ENCODE peak calls at places on chromosome 7, in six cellular contexts. M is brain microvascular endothelial cell, C is adrenal gland, N is caudate nucleus, J is uterus, Z is left lung. I is an unnamed sample.
A peak's percentile ranks its signal among the peaks of the same experiment; 100 is the strongest.

GRCh38 chr7:8509601-8510000 is 76.2 kb downstream of the NXPH1 start:
- DNase-seq in Z (no peak), N (no peak), M (no peak), J (no peak), C (no peak), I (no peak)

GRCh38 chr7:98321301-98321700 is 39.8 kb downstream of the BRI3 start:
- DNase-seq in Z (no peak), N (no peak), J (no peak), M (peak; percentile 22), C (no peak), I (no peak)

GRCh38 chr7:129218514-129219036 is 6.3 kb upstream of the AHCYL2 start:
- DNase-seq in M (peak; percentile 79), C (peak; percentile 86), Z (peak; percentile 75), J (peak; percentile 78), N (peak; percentile 42), I (peak; percentile 72)

GRCh38 chr7:148905093-148905666 is 21.1 kb upstream of the EZH2 start:
- DNase-seq in M (no peak), N (no peak), Z (no peak), C (no peak), J (no peak), I (no peak)

GRCh38 chr7:114527589-114527988 is 113.0 kb downstream of the FOXP2 start:
- DNase-seq in N (no peak), J (no peak), C (no peak), M (no peak), Z (no peak), I (no peak)

GRCh38 chr7:129825005-129825553 is 127.7 kb downstream of the UBE2H start:
- DNase-seq in Z (peak; percentile 72), J (peak; percentile 61), C (peak; percentile 74), N (peak; percentile 42), M (no peak), I (peak; percentile 33)

GRCh38 chr7:40147371-40148246 is 12.8 kb downstream of the SUGCT start:
- DNase-seq in J (no peak), Z (no peak), M (peak; percentile 21), C (no peak), N (no peak), I (no peak)

GRCh38 chr7:142459557-142459963 is 201.7 kb upstream of the PRSS58 start:
- DNase-seq in N (no peak), C (no peak), J (no peak), M (peak; percentile 68), Z (no peak), I (no peak)

GRCh38 chr7:70072220-70072619 is 473.9 kb downstream of the AUTS2 start:
- DNase-seq in N (no peak), Z (no peak), M (no peak), J (no peak), C (peak; percentile 26), I (no peak)

GRCh38 chr7:11082552-11083213 is 109.0 kb downstream of the PHF14 start:
- DNase-seq in Z (no peak), J (no peak), N (no peak), M (no peak), C (no peak), I (no peak)

GRCh38 chr7:116298576-116298975 is 88.2 kb downstream of the TES start:
- DNase-seq in Z (no peak), C (no peak), M (no peak), N (no peak), J (no peak), I (no peak)

GRCh38 chr7:31458203-31458602 is 55.7 kb upstream of the ITPRID1 start:
- DNase-seq in N (no peak), J (no peak), M (no peak), Z (no peak), C (no peak), I (no peak)

GRCh38 chr7:28163955-28164354 is 16.6 kb downstream of the JAZF1 start:
- DNase-seq in C (no peak), Z (no peak), M (no peak), J (no peak), N (no peak), I (no peak)

GRCh38 chr7:43847496-43847895 is 21.8 kb downstream of the MRPS24 start:
- DNase-seq in M (no peak), Z (no peak), N (no peak), C (no peak), J (no peak), I (no peak)

GRCh38 chr7:115533785-115534184 is 496.8 kb downstream of the TFEC start:
- DNase-seq in J (no peak), Z (no peak), N (no peak), M (no peak), C (no peak), I (no peak)

GRCh38 chr7:158846304-158846703 is 10.1 kb upstream of the DYNC2I1 start:
- DNase-seq in C (no peak), J (no peak), N (no peak), Z (no peak), M (no peak), I (no peak)

GRCh38 chr7:2738110-2738509 is 50.1 kb downstream of the AMZ1 start:
- DNase-seq in M (no peak), C (peak; percentile 42), J (peak; percentile 63), N (no peak), Z (no peak), I (no peak)

GRCh38 chr7:17131060-17131345 is 167.4 kb upstream of the AHR start:
- DNase-seq in M (no peak), J (no peak), C (no peak), N (no peak), Z (no peak), I (no peak)

GRCh38 chr7:143361552-143362125 is 874 bp downstream of the FAM131B start:
- DNase-seq in Z (no peak), N (no peak), M (no peak), C (no peak), J (no peak), I (no peak)

GRCh38 chr7:129780257-129781127 is 169.0 kb downstream of the NRF1 start:
- DNase-seq in C (peak; percentile 88), N (no peak), Z (peak; percentile 87), M (no peak), J (no peak), I (no peak)

GRCh38 chr7:136103545-136104268 is 126.5 kb upstream of the MTPN start:
- DNase-seq in J (no peak), N (no peak), C (no peak), Z (no peak), M (no peak), I (no peak)

GRCh38 chr7:3943779-3944520 is 642.9 kb downstream of the SDK1 start:
- DNase-seq in Z (no peak), J (no peak), N (no peak), M (no peak), C (no peak), I (no peak)

GRCh38 chr7:3943265-3943664 is 642.2 kb downstream of the SDK1 start:
- DNase-seq in Z (no peak), C (no peak), J (no peak), M (no peak), N (no peak), I (no peak)

GRCh38 chr7:3937146-3937545 is 636.1 kb downstream of the SDK1 start:
- DNase-seq in C (no peak), J (no peak), M (no peak), N (no peak), Z (no peak), I (no peak)

GRCh38 chr7:3937564-3937963 is 636.5 kb downstream of the SDK1 start:
- DNase-seq in M (no peak), Z (no peak), C (no peak), N (no peak), J (no peak), I (no peak)

GRCh38 chr7:3942778-3943177 is 641.7 kb downstream of the SDK1 start:
- DNase-seq in Z (no peak), N (no peak), J (no peak), M (no peak), C (no peak), I (no peak)
- H3K27ac ChIP-seq in Z (peak overlapping the region; percentile 65), N (no peak overlapping the region), J (no peak overlapping the region), M (no peak overlapping the region), C (no peak overlapping the region), I (no peak overlapping the region)

DNA sequence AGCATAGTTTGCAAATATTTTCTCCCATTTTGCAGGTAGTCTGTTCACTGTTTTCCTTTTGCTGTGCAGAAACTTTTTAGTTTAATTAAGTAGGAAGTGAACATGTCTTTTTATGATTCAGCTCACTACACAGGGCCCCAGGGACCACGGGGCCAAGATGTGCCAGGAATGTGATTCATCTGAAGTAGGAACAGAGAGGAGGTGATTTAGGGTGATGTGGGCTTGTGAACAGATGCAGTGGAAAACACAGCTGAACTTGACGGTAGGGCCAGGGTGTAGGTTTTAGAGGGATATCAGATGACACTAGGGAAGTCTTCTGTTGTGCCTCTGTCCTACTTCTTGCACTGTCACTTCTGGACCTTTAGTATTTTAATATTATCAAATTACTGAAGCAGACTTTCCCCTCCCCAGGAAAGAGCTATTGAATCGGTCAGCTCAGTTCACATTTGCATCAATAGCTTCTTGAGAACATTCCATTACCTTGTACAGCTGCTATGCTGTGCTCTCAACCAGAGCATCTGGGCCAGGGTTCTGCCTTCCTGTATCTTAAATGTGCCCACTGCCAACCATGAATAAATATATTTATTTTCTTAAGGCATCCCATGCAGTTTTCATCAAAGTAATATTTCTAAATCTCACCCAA is 96.9 kb downstream of the OSBPL3 start:
- DNase-seq in J (peak; percentile 32), M (peak; percentile 84), C (no peak), N (peak; percentile 16), Z (no peak), I (no peak)
- H3K27ac ChIP-seq in J (no peak overlapping the region), M (peak overlapping the region; percentile 55), C (no peak overlapping the region), N (no peak overlapping the region), Z (no peak overlapping the region), I (no peak overlapping the region)

GRCh38 chr7:80313067-80313626 is 178.5 kb downstream of the GNAI1 start:
- DNase-seq in C (no peak), Z (no peak), M (no peak), N (no peak), J (no peak), I (no peak)
- H3K27ac ChIP-seq in C (no peak overlapping the region), Z (no peak overlapping the region), M (peak overlapping the region; percentile 82), N (no peak overlapping the region), J (no peak overlapping the region), I (no peak overlapping the region)

GRCh38 chr7:683526-684205 is 42.8 kb upstream of the DNAAF5 start:
- DNase-seq in Z (no peak), J (no peak), C (no peak), M (no peak), N (no peak), I (no peak)

GRCh38 chr7:682810-683209 is 43.7 kb upstream of the DNAAF5 start:
- DNase-seq in M (no peak), N (no peak), J (no peak), C (no peak), Z (no peak), I (no peak)

GRCh38 chr7:684416-684815 is 42.1 kb upstream of the DNAAF5 start:
- DNase-seq in C (no peak), Z (no peak), J (no peak), N (no peak), M (no peak), I (no peak)

GRCh38 chr7:680411-681127 is 45.9 kb upstream of the DNAAF5 start:
- DNase-seq in N (no peak), J (no peak), C (no peak), Z (no peak), M (no peak), I (no peak)

GRCh38 chr7:681551-682307 is 44.8 kb upstream of the DNAAF5 start:
- DNase-seq in J (no peak), Z (no peak), C (no peak), N (no peak), M (no peak), I (no peak)
- H3K27ac ChIP-seq in J (no peak overlapping the region), Z (no peak overlapping the region), C (no peak overlapping the region), N (no peak overlapping the region), M (no peak overlapping the region), I (no peak overlapping the region)

I was measured in substantia nigra.